ENCODE peak calls at places on chromosomes 5 and 9, in five cellular contexts. S, J, X, E and G are unnamed samples.

GRCh38 chr5:54761213-54761701 is 224.1 kb downstream of the ESM1 start:
- DNase-seq in J (no peak), X (no peak), S (no peak), E (no peak), G (no peak)

GRCh38 chr5:26940981-26941380 is 97.4 kb downstream of the CDH9 start:
- DNase-seq in J (no peak), X (no peak), E (no peak), S (no peak), G (no peak)

GRCh38 chr5:131275996-131276535 is 12.2 kb downstream of the CDC42SE2 start:
- DNase-seq in J (no peak), S (no peak), X (no peak), E (no peak), G (no peak)

GRCh38 chr9:71683598-71684235 is 84.6 kb downstream of the CEMIP2 start:
- DNase-seq in X (peak; percentile 13), J (peak; percentile 49), E (no peak), S (peak; percentile 56), G (no peak)

GRCh38 chr9:108618906-108619550 is 236.8 kb downstream of the ACTL7B start:
- DNase-seq in E (no peak), J (no peak), X (no peak), S (no peak), G (no peak)

GRCh38 chr5:110082194-110082593 is 392.5 kb downstream of the MAN2A1 start:
- DNase-seq in E (no peak), J (no peak), X (no peak), S (no peak), G (no peak)

GRCh38 chr9:97594414-97594921 is 38.7 kb downstream of the TSTD2 start:
- DNase-seq in X (peak; percentile 78), E (no peak), S (no peak), J (no peak), G (no peak)

GRCh38 chr5:149323235-149324205 is 21.8 kb upstream of the GRPEL2 start:
- DNase-seq in J (no peak), E (no peak), X (no peak), S (no peak), G (no peak)

GRCh38 chr5:178310130-178310865 is 77.7 kb upstream of the PHYKPL start:
- DNase-seq in S (no peak), X (no peak), E (no peak), J (no peak), G (no peak)

GRCh38 chr9:6133346-6134063 is 82.1 kb upstream of the IL33 start:
- DNase-seq in E (no peak), S (peak; percentile 28), J (no peak), X (no peak), G (no peak)

GRCh38 chr5:111782171-111782570 is 25.2 kb upstream of the NREP start:
- DNase-seq in S (peak; percentile 26), E (no peak), J (no peak), X (no peak), G (no peak)

GRCh38 chr9:2676466-2676865 is 40.8 kb upstream of the KCNV2 start:
- DNase-seq in S (no peak), E (peak; percentile 41), X (no peak), J (no peak), G (no peak)

GRCh38 chr9:4837768-4838546 is 45.2 kb downstream of the RCL1 start:
- DNase-seq in E (no peak), J (no peak), S (no peak), X (no peak), G (no peak)

GRCh38 chr5:5165541-5166002 is 25.4 kb downstream of the ADAMTS16 start:
- DNase-seq in E (no peak), J (no peak), X (no peak), S (no peak), G (no peak)

GRCh38 chr5:111502976-111503375 is 9.4 kb downstream of the STARD4 start:
- DNase-seq in S (no peak), J (no peak), E (no peak), X (no peak), G (no peak)

GRCh38 chr5:141945511-141946024 is 12.4 kb downstream of the PCDH12 start:
- DNase-seq in J (peak; percentile 45), E (no peak), S (no peak), X (no peak), G (no peak)

GRCh38 chr9:129001504-129002325 is 26.4 kb downstream of the SH3GLB2 start:
- DNase-seq in J (no peak), X (no peak), S (no peak), E (no peak), G (no peak)

GRCh38 chr9:34986541-34987047 is 3.0 kb upstream of the DNAJB5 start:
- DNase-seq in E (no peak), S (no peak), X (no peak), J (peak; percentile 58), G (peak; percentile 55)

GRCh38 chr5:174426388-174426787 is 298.0 kb upstream of the MSX2 start:
- DNase-seq in J (no peak), X (no peak), E (no peak), S (no peak), G (no peak)

GRCh38 chr5:122077451-122078115 is 476 bp downstream of the LOX start:
- DNase-seq in J (peak; percentile 64), E (peak; percentile 26), X (peak; percentile 58), S (no peak), G (peak; percentile 26)

GRCh38 chr5:9608093-9608492 is 22.1 kb downstream of the TAS2R1 start:
- DNase-seq in X (no peak), E (no peak), J (no peak), S (no peak), G (no peak)

GRCh38 chr5:173925449-173926071 is 37.4 kb downstream of the CPEB4 start:
- DNase-seq in E (no peak), J (peak; percentile 55), S (peak; percentile 19), X (peak; percentile 63), G (peak; percentile 24)

GRCh38 chr5:92391-93220 is 638 bp downstream of the PLEKHG4B start:
- DNase-seq in J (peak; percentile 49), S (no peak), E (no peak), X (no peak), G (no peak)

GRCh38 chr5:7850241-7850532 is 746 bp downstream of the CFAP90 start:
- DNase-seq in E (no peak), X (no peak), J (no peak), S (no peak), G (no peak)

GRCh38 chr5:143014017-143014651 is 244.0 kb downstream of the ARHGAP26 start:
- DNase-seq in E (peak; percentile 33), S (no peak), X (peak; percentile 73), J (peak; percentile 79), G (peak; percentile 12)

GRCh38 chr5:143019614-143020515 is 249.7 kb downstream of the ARHGAP26 start:
- DNase-seq in S (no peak), J (peak; percentile 35), X (peak; percentile 46), E (no peak), G (no peak)

GRCh38 chr5:143017992-143018391 is 247.8 kb downstream of the ARHGAP26 start:
- DNase-seq in J (no peak), E (no peak), S (no peak), X (no peak), G (no peak)

GRCh38 chr5:143019157-143019556 is 249.0 kb downstream of the ARHGAP26 start:
- DNase-seq in E (no peak), S (no peak), J (no peak), X (no peak), G (no peak)

DNA sequence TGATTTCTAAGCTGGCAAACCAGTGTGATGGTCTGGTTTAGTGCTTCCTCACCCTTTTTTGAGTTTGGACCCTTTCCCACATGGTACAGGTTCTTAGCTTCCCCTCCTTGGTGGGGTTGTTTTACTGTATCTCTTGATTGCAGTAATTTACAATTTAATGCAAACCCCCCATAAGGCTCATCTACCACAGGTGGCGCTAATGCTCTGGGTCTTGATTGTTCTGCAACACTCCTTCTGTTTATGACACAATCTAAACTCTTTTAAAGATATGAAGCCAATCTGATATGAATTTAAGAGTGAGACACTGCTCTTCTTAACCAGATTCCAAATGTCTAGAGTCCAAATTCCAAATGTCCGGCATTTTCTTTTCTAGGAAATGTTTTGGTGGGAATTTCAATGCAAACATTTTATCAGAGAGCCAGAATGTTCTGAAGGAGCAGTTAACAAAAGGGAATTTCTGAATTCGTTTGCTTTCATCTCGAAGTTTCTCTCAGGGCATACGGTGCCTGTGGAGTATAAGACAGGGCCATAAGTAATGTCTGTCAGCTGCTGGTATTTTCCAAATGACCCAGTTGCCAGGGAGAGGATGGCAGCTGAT is 246.7 kb downstream of the ARHGAP26 start:
- DNase-seq in J (peak; percentile 55), X (peak; percentile 57), E (no peak), S (no peak), G (peak; percentile 13)
- TF ChIP-seq CTCF in J (peak; percentile 65), X (peak; percentile 78), E (peak; percentile 30), S (peak; percentile 70), G (peak; percentile 59)

GRCh38 chr5:57386958-57387357 is 95.7 kb downstream of the ACTBL2 start:
- DNase-seq in S (no peak), J (peak; percentile 18), X (peak; percentile 79), E (no peak), G (no peak)

GRCh38 chr5:57382665-57383064 is 99.9 kb downstream of the ACTBL2 start:
- DNase-seq in X (no peak), E (no peak), S (no peak), J (no peak), G (no peak)

GRCh38 chr5:57383093-57383861 is 99.3 kb downstream of the ACTBL2 start:
- DNase-seq in X (no peak), E (no peak), S (peak; percentile 59), J (no peak), G (no peak)
- TF ChIP-seq CTCF in X (peak; percentile 39), E (no peak), S (peak; percentile 38), J (no peak), G (no peak)

DNA sequence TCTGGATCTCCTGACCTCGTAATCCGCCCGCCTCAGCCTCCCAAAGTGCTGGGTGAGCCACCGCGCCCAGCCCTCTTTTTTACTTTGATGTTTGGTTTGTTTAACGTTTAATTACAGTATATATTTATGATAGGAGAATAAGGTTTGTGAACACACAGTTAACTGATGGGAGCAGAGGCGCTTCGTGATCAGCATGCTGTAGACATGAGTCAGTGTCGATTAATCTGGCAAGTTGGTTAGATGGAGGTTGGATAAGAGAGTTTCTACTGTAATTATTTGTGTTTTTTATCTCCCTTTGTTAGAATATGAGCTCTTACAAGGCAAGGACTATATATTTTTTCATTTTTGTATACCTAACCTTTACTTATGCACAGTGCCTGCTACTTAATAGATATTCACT is 14.3 kb downstream of the ATG10 start:
- DNase-seq in J (no peak), E (no peak), S (no peak), X (no peak), G (no peak)
- TF ChIP-seq CTCF in J (no peak), E (no peak), S (no peak), X (no peak), G (no peak)

GRCh38 chr5:151058891-151059611 is 21.8 kb downstream of the TNIP1 start:
- DNase-seq in J (no peak), E (no peak), X (no peak), S (no peak), G (no peak)
- TF ChIP-seq CTCF in J (no peak), E (no peak), X (no peak), S (no peak), G (no peak)

DNA sequence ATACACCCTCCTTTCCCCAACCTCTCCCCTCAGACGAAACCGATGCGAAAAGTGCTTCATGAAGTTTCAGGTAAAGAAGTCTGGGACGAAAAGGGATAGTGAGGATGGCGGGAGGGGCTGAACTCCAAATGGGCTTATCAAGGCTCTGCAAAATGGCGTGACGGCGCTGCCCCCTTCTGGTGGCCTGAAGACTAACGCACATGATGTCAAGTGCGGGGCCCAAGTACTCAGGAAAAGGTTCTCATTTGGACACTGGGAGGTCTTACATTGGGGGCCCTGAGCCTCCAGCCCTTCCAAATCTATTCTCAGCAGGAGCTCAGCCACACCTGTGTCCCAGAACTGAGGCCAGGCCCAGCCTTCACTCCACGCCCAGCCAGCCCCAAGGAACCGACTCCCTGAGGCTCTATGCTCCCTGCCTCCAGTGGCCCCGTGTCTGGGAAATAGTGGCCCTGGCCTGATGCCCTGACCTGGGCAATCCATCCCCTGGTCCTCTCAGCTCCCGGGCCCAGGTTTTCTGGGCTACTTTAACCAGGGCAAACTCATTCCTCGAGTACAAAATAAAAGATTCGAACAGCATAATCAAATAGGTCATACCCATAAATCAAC is 119.9 kb downstream of the KCNIP1 start:
- DNase-seq in E (peak; percentile 35), J (peak; percentile 83), S (no peak), X (peak; percentile 65), G (peak; percentile 67)
- TF ChIP-seq CTCF in E (peak; percentile 21), J (peak; percentile 87), S (peak; percentile 79), X (peak; percentile 83), G (peak; percentile 79)